ENCODE peak calls at places on chromosomes 12 and 14, in five cellular contexts. T is cardiac muscle cell, M is cardiac fibroblast, Q is astrocyte of the spinal cord, B is heart left ventricle. W is an unnamed sample.

GRCh38 chr12:76685246-76685678 is 78.7 kb upstream of the ZDHHC17 start:
- DNase-seq in T (peak; percentile 70), M (no peak), B (peak; percentile 67), Q (peak; percentile 73), W (no peak)

GRCh38 chr14:95943699-95944098 is 67.1 kb downstream of the TUNAR start:
- DNase-seq in Q (no peak), B (no peak), T (no peak), M (no peak), W (no peak)

GRCh38 chr12:129610601-129611120 is 293.2 kb downstream of the TMEM132D start:
- DNase-seq in B (no peak), M (no peak), Q (no peak), T (no peak), W (no peak)

GRCh38 chr14:89669209-89669608 is 252.2 kb upstream of the FOXN3 start:
- DNase-seq in B (peak; percentile 25), M (no peak), T (no peak), Q (no peak), W (peak; percentile 74)

GRCh38 chr12:42638011-42638410 is 48.5 kb upstream of the PRICKLE1 start:
- DNase-seq in B (no peak), Q (no peak), M (no peak), T (no peak), W (no peak)

GRCh38 chr14:20492486-20492885 is 12.9 kb upstream of the RNASE10 start:
- DNase-seq in T (no peak), Q (peak; percentile 34), M (no peak), B (no peak), W (no peak)

GRCh38 chr14:105940534-105941225 is 414.3 kb downstream of the TMEM121 start:
- DNase-seq in M (no peak), T (no peak), B (no peak), Q (no peak), W (no peak)

GRCh38 chr12:16531623-16532022 is 74.3 kb downstream of the LMO3 start:
- DNase-seq in M (no peak), Q (peak; percentile 15), B (no peak), T (no peak), W (no peak)

GRCh38 chr12:93447555-93448265 is 6.0 kb upstream of the UBE2N start:
- DNase-seq in M (no peak), Q (no peak), T (no peak), B (no peak), W (peak; percentile 30)

GRCh38 chr12:126337556-126337955 is 1272.3 kb downstream of the AACS start:
- DNase-seq in B (no peak), T (peak; percentile 3), Q (peak; percentile 92), M (peak; percentile 77), W (no peak)

GRCh38 chr14:63438065-63438757 is 105.0 kb downstream of the PPP2R5E start:
- DNase-seq in T (peak; percentile 98), B (peak; percentile 53), Q (peak; percentile 94), M (peak; percentile 97), W (peak; percentile 36)

GRCh38 chr12:119835068-119835467 is 42.1 kb downstream of the CIT start:
- DNase-seq in T (peak; percentile 29), Q (no peak), B (no peak), M (peak; percentile 27), W (no peak)

GRCh38 chr14:91155626-91156089 is 41.8 kb downstream of the DGLUCY start:
- DNase-seq in M (no peak), Q (no peak), B (no peak), T (no peak), W (peak; percentile 35)
- TF ChIP-seq CTCF in M (no peak), Q (no peak), B (no peak), T (no peak), W (no peak)

DNA sequence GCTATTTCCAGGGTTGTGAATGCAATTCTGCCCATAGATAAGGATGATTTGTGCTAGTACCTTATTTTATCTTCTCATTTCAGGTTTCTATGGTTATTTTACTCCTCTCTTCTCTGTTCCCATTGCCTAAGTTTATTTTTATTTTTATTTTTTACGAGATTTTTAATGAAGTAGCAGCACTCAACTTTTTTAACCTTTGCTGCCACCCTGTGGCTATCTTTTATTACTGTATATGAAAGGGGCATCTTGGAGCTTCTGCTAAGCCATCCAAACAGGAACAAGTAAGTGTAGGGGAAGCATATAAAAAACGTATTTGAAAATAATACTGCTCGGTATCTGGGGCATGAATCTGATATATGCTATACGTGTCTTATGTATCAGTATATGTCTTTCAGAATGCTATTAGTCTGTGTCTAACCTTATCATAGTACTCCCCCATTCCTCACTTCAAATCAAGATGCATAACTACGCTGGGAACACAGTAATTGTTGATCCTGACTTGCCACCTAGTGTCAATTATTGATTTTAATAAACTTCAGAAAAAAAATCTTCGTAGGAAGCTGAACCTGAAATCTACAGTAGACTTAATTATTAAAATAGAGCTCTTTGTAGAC is 60.3 kb downstream of the KLRG1 start:
- DNase-seq in M (peak; percentile 68), T (peak; percentile 68), Q (peak; percentile 65), B (no peak), W (peak; percentile 27)
- TF ChIP-seq CTCF in M (peak; percentile 47), T (peak; percentile 57), Q (peak; percentile 53), B (peak; percentile 58), W (peak; percentile 80)

GRCh38 chr12:124464062-124464461 is 103.3 kb downstream of the NCOR2 start:
- DNase-seq in M (no peak), T (no peak), B (no peak), Q (no peak), W (no peak)

GRCh38 chr12:124464830-124465229 is 102.6 kb downstream of the NCOR2 start:
- DNase-seq in Q (no peak), B (peak; percentile 4), M (no peak), T (no peak), W (no peak)

GRCh38 chr12:124465473-124465872 is 101.9 kb downstream of the NCOR2 start:
- DNase-seq in T (no peak), Q (no peak), B (peak; percentile 14), M (no peak), W (no peak)

GRCh38 chr12:124469193-124469888 is 98.1 kb downstream of the NCOR2 start:
- DNase-seq in M (peak; percentile 48), T (peak; percentile 23), Q (no peak), B (peak; percentile 13), W (peak; percentile 42)

DNA sequence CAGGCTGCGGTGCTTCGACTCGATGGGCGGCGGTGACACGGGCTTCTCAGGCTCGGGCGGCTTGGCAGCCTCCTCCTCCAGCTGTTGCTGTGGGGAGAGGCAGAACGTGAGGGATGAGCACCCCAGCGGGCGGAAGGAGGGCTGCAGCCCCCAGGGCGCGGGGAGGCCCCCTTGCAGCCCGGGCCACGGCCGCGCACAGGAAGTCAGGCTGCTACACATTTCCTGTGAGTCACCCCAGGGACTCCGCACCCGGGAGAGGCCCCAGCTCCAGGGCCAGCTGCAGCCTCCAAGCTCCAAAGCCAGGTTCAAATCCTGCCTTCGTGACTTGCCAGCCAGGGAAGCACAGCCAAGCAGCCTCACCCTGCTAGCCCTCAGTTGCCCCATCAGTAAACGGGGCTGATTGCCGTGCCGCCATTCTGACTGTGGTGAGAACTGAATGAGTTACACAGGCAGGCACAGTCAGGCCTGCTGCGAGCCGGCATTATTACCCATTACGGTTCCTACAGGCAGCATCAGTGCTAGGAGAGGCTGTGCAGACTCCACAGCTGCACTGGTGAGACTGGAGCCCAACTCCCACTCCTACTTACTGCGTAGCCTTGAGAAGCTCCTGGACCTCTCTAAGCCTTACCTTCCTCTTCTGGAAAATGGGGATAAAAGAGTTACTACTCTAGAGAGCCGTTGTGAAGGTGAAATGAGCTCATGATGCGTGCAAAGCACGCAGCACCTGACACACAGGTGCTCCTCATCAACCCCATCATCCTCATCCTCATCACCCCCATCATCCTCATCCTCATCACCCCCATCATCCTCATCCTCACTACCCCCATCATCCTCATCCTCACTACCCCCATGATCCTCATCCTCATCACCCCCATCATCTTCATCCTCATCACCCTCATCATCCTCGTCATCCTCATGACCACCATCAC is 100.9 kb downstream of the NCOR2 start:
- DNase-seq in Q (peak; percentile 75), M (peak; percentile 94), T (peak; percentile 91), B (peak; percentile 84), W (peak; percentile 94)
- TF ChIP-seq CTCF in Q (peak; percentile 15), M (peak; percentile 46), T (peak; percentile 22), B (no peak), W (peak; percentile 58)

DNA sequence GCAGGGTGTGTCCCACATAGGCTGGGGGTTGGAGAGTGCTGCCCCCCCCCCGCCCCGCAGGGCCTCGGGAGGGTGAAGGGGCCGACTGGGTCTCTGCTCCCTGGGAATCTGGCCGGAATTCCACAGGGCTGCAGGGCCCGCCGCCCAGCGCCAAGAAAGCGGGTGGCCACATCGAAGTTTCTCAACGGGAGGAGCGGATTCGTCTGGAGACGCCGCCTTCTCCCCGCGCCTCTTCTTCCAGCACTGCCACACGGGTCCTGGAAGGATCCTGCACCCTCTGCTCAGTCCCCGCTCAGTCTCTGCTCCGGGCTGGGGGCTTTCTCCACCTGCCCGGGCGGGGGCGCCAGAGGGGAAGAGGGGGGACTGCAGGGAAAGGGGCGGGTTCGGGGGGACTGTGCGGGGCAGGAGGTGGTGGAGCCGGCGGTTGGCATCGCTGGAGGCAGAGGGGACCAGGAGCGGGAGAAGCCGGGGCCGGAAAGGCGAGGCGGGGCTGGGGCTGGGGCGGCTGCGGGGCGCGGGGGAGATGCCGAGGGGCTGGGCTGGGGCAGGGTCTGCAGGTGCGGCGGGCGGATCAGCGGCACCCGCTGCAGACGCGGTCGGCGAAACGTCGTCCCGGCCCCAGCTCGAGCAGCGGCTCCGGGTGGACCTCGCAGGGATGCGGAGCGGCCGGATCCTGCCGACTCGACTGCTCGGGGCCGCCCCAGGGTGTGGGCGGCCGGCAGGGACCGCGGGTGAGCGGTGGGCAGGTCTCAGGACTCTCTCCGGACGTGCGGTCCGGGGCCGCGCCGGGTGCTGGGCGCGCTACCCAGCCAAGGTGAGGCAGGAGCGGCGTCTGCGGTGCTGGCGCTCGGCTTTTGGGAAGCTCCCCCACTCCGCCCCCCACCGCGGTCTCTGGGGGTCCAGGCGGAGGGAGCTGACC is 811.4 kb upstream of the TMEM132C start:
- DNase-seq in M (no peak), Q (no peak), T (no peak), B (no peak), W (no peak)
- TF ChIP-seq CTCF in M (no peak), Q (peak; percentile 31), T (no peak), B (no peak), W (no peak)

GRCh38 chr12:31600252-31600651 is 9.3 kb upstream of the DENND5B start:
- DNase-seq in Q (no peak), B (no peak), T (no peak), M (no peak), W (no peak)
- TF ChIP-seq CTCF in Q (no peak), B (no peak), T (no peak), M (no peak), W (no peak)

GRCh38 chr14:100666403-100666802 is 60.3 kb upstream of the DLK1 start:
- DNase-seq in Q (no peak), B (no peak), T (no peak), M (no peak), W (no peak)

GRCh38 chr14:100664234-100664633 is 62.5 kb upstream of the DLK1 start:
- DNase-seq in T (no peak), M (no peak), Q (no peak), B (no peak), W (no peak)

GRCh38 chr14:100665518-100666032 is 61.1 kb upstream of the DLK1 start:
- DNase-seq in T (no peak), M (no peak), B (no peak), Q (no peak), W (no peak)

GRCh38 chr14:100663528-100664052 is 63.1 kb upstream of the DLK1 start:
- DNase-seq in T (no peak), B (no peak), Q (no peak), M (no peak), W (no peak)

GRCh38 chr14:100664841-100665425 is 61.8 kb upstream of the DLK1 start:
- DNase-seq in Q (peak; percentile 50), T (peak; percentile 67), M (no peak), B (no peak), W (no peak)
- TF ChIP-seq CTCF in Q (no peak), T (no peak), M (no peak), B (no peak), W (no peak)

GRCh38 chr14:59631237-59631636 is 54.6 kb upstream of the CCDC175 start:
- DNase-seq in T (peak; percentile 2), B (no peak), Q (no peak), M (peak; percentile 10), W (peak; percentile 2)
- TF ChIP-seq CTCF in T (peak; percentile 13), B (no peak), Q (peak; percentile 36), M (peak; percentile 21), W (no peak)

W was measured in activated CD8-positive, alpha-beta T cell treated with anti-CD3 and anti-CD28 coated beads for 36 hours.